ENCODE peak calls at places on chromosome 5, in four cellular contexts. S is stimulated activated CD8-positive, alpha-beta memory T cell treated with anti-CD3 and anti-CD28 coated beads, Interleukin-4, amount 100 ng/mL, for 24 hours; J is endothelial cell; E is EL. O is an unnamed sample.

GRCh38 chr5:78899922-78900362 is 85.2 kb downstream of the ARSB start:
- DNase-seq in S (no peak), E (peak), J (peak), O (peak)

GRCh38 chr5:121189569-121190305 is 661.9 kb upstream of the FTMT start:
- DNase-seq in E (peak), J (no peak), S (no peak), O (no peak)

GRCh38 chr5:39364367-39364766 is at the start of gene C9:
- DNase-seq in E (no peak), S (no peak), J (no peak), O (no peak)

GRCh38 chr5:157999696-158000095 is 140.8 kb upstream of the CLINT1 start:
- DNase-seq in J (no peak), E (no peak), S (no peak), O (no peak)

GRCh38 chr5:134846641-134846960 is 833 bp downstream of the C5orf24 start:
- DNase-seq in J (no peak), E (peak), S (no peak), O (no peak)

GRCh38 chr5:88230546-88231066 is 38.0 kb downstream of the TMEM161B start:
- DNase-seq in J (no peak), E (no peak), S (no peak), O (no peak)

GRCh38 chr5:88882321-88883038 is 504 bp downstream of the MEF2C start:
- DNase-seq in J (peak), S (no peak), E (no peak), O (peak)

GRCh38 chr5:425714-426113 is 17.3 kb upstream of the EXOC3 start:
- DNase-seq in E (no peak), J (no peak), S (no peak), O (no peak)

GRCh38 chr5:140633081-140633471 is at the start of gene CD14:
- DNase-seq in J (no peak), E (peak), S (no peak), O (peak)

GRCh38 chr5:143562935-143563334 is 159.4 kb upstream of the NR3C1 start:
- DNase-seq in E (peak), J (no peak), S (no peak), O (no peak)

GRCh38 chr5:98865690-98866089 is 63.1 kb downstream of the CHD1 start:
- DNase-seq in J (no peak), E (no peak), S (no peak), O (no peak)

GRCh38 chr5:34598177-34598794 is 57.8 kb upstream of the RAI14 start:
- DNase-seq in S (no peak), J (no peak), E (peak), O (no peak)

GRCh38 chr5:33313150-33313549 is 127.6 kb upstream of the TARS1 start:
- DNase-seq in E (peak), S (no peak), J (no peak), O (peak)

GRCh38 chr5:1515311-1515920 is 8.3 kb downstream of the LPCAT1 start:
- DNase-seq in E (no peak), J (no peak), S (no peak), O (peak)

GRCh38 chr5:127891942-127892341 is 188.8 kb downstream of the CCDC192 start:
- DNase-seq in J (no peak), E (no peak), S (no peak), O (no peak)

GRCh38 chr5:98902733-98903132 is 26.1 kb downstream of the CHD1 start:
- DNase-seq in J (no peak), E (peak), S (no peak), O (no peak)

GRCh38 chr5:54469655-54470054 is 14.2 kb downstream of the HSPB3 start:
- DNase-seq in E (peak), J (no peak), S (no peak), O (no peak)

GRCh38 chr5:86918246-86918645 is 300.5 kb downstream of the COX7C start:
- DNase-seq in J (no peak), S (no peak), E (no peak), O (no peak)

GRCh38 chr5:96661101-96661840 is 905 bp upstream of the CAST start:
- DNase-seq in J (no peak), E (peak), S (no peak), O (peak)

GRCh38 chr5:176387384-176387925 is 943 bp downstream of the NOP16 start:
- DNase-seq in E (no peak), J (no peak), S (no peak), O (no peak)

GRCh38 chr5:79694652-79695051 is 5.0 kb downstream of the CMYA5 start:
- DNase-seq in E (no peak), S (no peak), J (no peak), O (no peak)

GRCh38 chr5:110594866-110595265 is 131.6 kb downstream of the TMEM232 start:
- DNase-seq in E (no peak), S (no peak), J (no peak), O (no peak)

GRCh38 chr5:55480781-55481180 is 54.0 kb downstream of the PLPP1 start:
- DNase-seq in J (no peak), S (no peak), E (peak), O (no peak)

GRCh38 chr5:181203842-181204560 is 995 bp downstream of the TRIM7 start:
- DNase-seq in S (no peak), J (no peak), E (peak), O (peak)

GRCh38 chr5:17355585-17356346 is 138.3 kb downstream of the BASP1 start:
- DNase-seq in S (no peak), J (no peak), E (peak), O (no peak)

GRCh38 chr5:151221574-151221973 is 2.3 kb downstream of the CCDC69 start:
- DNase-seq in S (no peak), J (no peak), E (peak), O (no peak)

GRCh38 chr5:176178789-176179188 is 59.4 kb upstream of the SIMC1 start:
- DNase-seq in E (no peak), J (no peak), S (no peak), O (no peak)

GRCh38 chr5:155676967-155677366 is 650.0 kb upstream of the SGCD start:
- DNase-seq in E (no peak), J (no peak), S (no peak), O (no peak)

GRCh38 chr5:124721336-124721735 is 25.1 kb downstream of the ZNF608 start:
- DNase-seq in E (no peak), J (no peak), S (no peak), O (no peak)

GRCh38 chr5:115816226-115817042 is at the start of gene CDO1:
- DNase-seq in E (peak), J (peak), S (peak), O (no peak)

GRCh38 chr5:28281381-28281780 is 1243.0 kb upstream of the CDH9 start:
- DNase-seq in E (no peak), J (no peak), S (no peak), O (no peak)

GRCh38 chr5:18653216-18653752 is 1019.0 kb downstream of the TAF11L14 start:
- DNase-seq in E (no peak), S (no peak), J (no peak), O (no peak)

GRCh38 chr5:149581931-149582768 is 852 bp downstream of the ARHGEF37 start:
- DNase-seq in E (no peak), J (no peak), S (no peak), O (peak)

GRCh38 chr5:100430268-100430900 is 104.8 kb upstream of the FAM174A start:
- DNase-seq in E (peak), J (peak), S (peak), O (peak)

GRCh38 chr5:32505718-32506117 is 61.2 kb upstream of the ZFR start:
- DNase-seq in S (no peak), E (peak), J (no peak), O (no peak)